ENCODE peak calls at places on chromosomes 12 and 14, in six cellular contexts. O is GM04504; D is stimulated activated CD8-positive, alpha-beta memory T cell treated with anti-CD3 and anti-CD28 coated beads, Interleukin-4, amount 100 ng/mL, for 4 hours; Z is mesendoderm; V is activated T-helper 1 cell treated with Interleukin-2 at 50 U/mL for 16 hours; G is Panc1. N is an unnamed sample.

GRCh38 chr14:41062826-41063225 is 543.9 kb upstream of the LRFN5 start:
- DNase-seq in O (no peak), D (no peak), Z (no peak), V (no peak), G (no peak), N (no peak)

GRCh38 chr14:59870277-59871165 is at the start of gene RTN1:
- DNase-seq in O (peak), D (no peak), Z (peak), V (no peak), G (no peak), N (no peak)

GRCh38 chr14:63717704-63718103 is 10.2 kb downstream of the SGPP1 start:
- DNase-seq in O (no peak), D (no peak), Z (peak), V (no peak), G (no peak), N (no peak)

GRCh38 chr12:54379401-54380201 is 4.9 kb downstream of the ZNF385A start:
- DNase-seq in O (peak), D (peak), Z (peak), V (peak), G (peak), N (peak)

GRCh38 chr12:53505086-53505485 is 2.2 kb downstream of the NPFF start:
- DNase-seq in O (no peak), D (no peak), Z (no peak), V (no peak), G (no peak), N (no peak)

GRCh38 chr14:100825691-100826331 is at the start of gene MEG3:
- DNase-seq in O (peak), D (no peak), Z (no peak), V (no peak), G (no peak), N (no peak)

GRCh38 chr12:11771356-11771755 is 121.9 kb downstream of the ETV6 start:
- DNase-seq in O (no peak), D (no peak), Z (peak), V (no peak), G (no peak), N (no peak)

GRCh38 chr12:24921251-24922038 is 27.5 kb downstream of the BCAT1 start:
- DNase-seq in O (no peak), D (no peak), Z (no peak), V (no peak), G (no peak), N (no peak)

GRCh38 chr14:56633544-56633943 is 53.9 kb downstream of the TMEM260 start:
- DNase-seq in O (no peak), D (no peak), Z (no peak), V (no peak), G (no peak), N (no peak)

GRCh38 chr14:32507029-32507984 is 178.2 kb downstream of the AKAP6 start:
- DNase-seq in O (peak), D (no peak), Z (peak), V (no peak), G (no peak), N (no peak)

GRCh38 chr12:116332705-116333380 is 55.4 kb upstream of the MED13L start:
- DNase-seq in O (no peak), D (no peak), Z (no peak), V (no peak), G (no peak), N (no peak)

GRCh38 chr12:41013921-41014642 is 174.0 kb upstream of the PDZRN4 start:
- DNase-seq in O (no peak), D (no peak), Z (no peak), V (no peak), G (no peak), N (no peak)

GRCh38 chr12:115394498-115395220 is 710.7 kb upstream of the TBX3 start:
- DNase-seq in O (no peak), D (no peak), Z (no peak), V (no peak), G (no peak), N (no peak)

GRCh38 chr14:63689132-63689531 is 38.7 kb downstream of the SGPP1 start:
- DNase-seq in O (no peak), D (no peak), Z (peak), V (no peak), G (no peak), N (no peak)

GRCh38 chr14:95948608-95949007 is 72.0 kb downstream of the TUNAR start:
- DNase-seq in O (no peak), D (no peak), Z (peak), V (no peak), G (no peak), N (no peak)

GRCh38 chr14:61184117-61184516 is 97.0 kb downstream of the TMEM30B start:
- DNase-seq in O (peak), D (no peak), Z (no peak), V (no peak), G (no peak), N (no peak)

GRCh38 chr14:57086271-57087162 is 182.2 kb downstream of the EXOC5 start:
- DNase-seq in O (no peak), D (no peak), Z (no peak), V (no peak), G (no peak), N (no peak)

GRCh38 chr12:103301642-103302620 is 193.8 kb downstream of the C12orf42 start:
- DNase-seq in O (no peak), D (no peak), Z (peak), V (no peak), G (no peak), N (no peak)

GRCh38 chr14:35332517-35333346 is 40.5 kb downstream of the PSMA6 start:
- DNase-seq in O (no peak), D (peak), Z (no peak), V (peak), G (no peak), N (peak)

GRCh38 chr14:64998455-64998931 is 11.8 kb downstream of the FNTB start:
- DNase-seq in O (no peak), D (no peak), Z (no peak), V (no peak), G (no peak), N (no peak)

GRCh38 chr12:51270847-51271518 is 768 bp upstream of the SMAGP start:
- DNase-seq in O (peak), D (no peak), Z (peak), V (no peak), G (peak), N (no peak)

N was measured in activated CD4-positive, CD25-positive, alpha-beta regulatory T cell treated with anti-CD3 and anti-CD28 coated beads, Interleukin-2, amount 50 U/mL, for 16 hours.